ENCODE peak calls at places on chromosome 16, in nine cellular contexts. U, V, T, X, B, I, R, M and C are unnamed samples.

GRCh38 chr16:71623597-71623996 is 2.4 kb upstream of the MARVELD3 start:
- DNase-seq in U (no peak), V (no peak), T (no peak), X (no peak), B (no peak), I (no peak), R (no peak), M (peak), C (no peak)

GRCh38 chr16:20175358-20175757 is 101.7 kb upstream of the GPR139 start:
- DNase-seq in U (no peak), V (no peak), T (peak), X (no peak), B (no peak), I (no peak), R (no peak), M (no peak), C (no peak)

GRCh38 chr16:85190572-85190971 is 78.3 kb upstream of the CIBAR2 start:
- DNase-seq in U (no peak), V (no peak), T (no peak), X (no peak), B (no peak), I (no peak), R (no peak), M (no peak), C (no peak)

GRCh38 chr16:31335431-31335830 is 19.5 kb upstream of the ITGAX start:
- DNase-seq in U (no peak), V (no peak), T (no peak), X (no peak), B (no peak), I (no peak), R (no peak), M (no peak), C (no peak)

GRCh38 chr16:11056989-11057645 is 112.8 kb downstream of the CLEC16A start:
- DNase-seq in U (no peak), V (no peak), T (no peak), X (no peak), B (no peak), I (no peak), R (no peak), M (no peak), C (no peak)

GRCh38 chr16:49600976-49601375 is 227.4 kb downstream of the C16orf78 start:
- DNase-seq in U (no peak), V (no peak), T (no peak), X (no peak), B (no peak), I (no peak), R (no peak), M (no peak), C (no peak)

GRCh38 chr16:89981414-89981813 is 32.9 kb downstream of the DEF8 start:
- DNase-seq in U (no peak), V (no peak), T (no peak), X (no peak), B (no peak), I (no peak), R (no peak), M (peak), C (no peak)

GRCh38 chr16:47446431-47446830 is 14.4 kb downstream of the ITFG1 start:
- DNase-seq in U (no peak), V (no peak), T (no peak), X (no peak), B (no peak), I (no peak), R (no peak), M (no peak), C (no peak)

GRCh38 chr16:4970010-4970409 is 11.9 kb downstream of the SEC14L5 start:
- DNase-seq in U (no peak), V (no peak), T (no peak), X (no peak), B (no peak), I (no peak), R (no peak), M (no peak), C (no peak)

GRCh38 chr16:23903001-23903414 is 67.2 kb downstream of the PRKCB start:
- DNase-seq in U (no peak), V (no peak), T (no peak), X (no peak), B (no peak), I (no peak), R (no peak), M (no peak), C (no peak)

GRCh38 chr16:85680352-85680944 is 8.3 kb downstream of the GINS2 start:
- DNase-seq in U (no peak), V (no peak), T (no peak), X (no peak), B (no peak), I (no peak), R (no peak), M (no peak), C (no peak)

GRCh38 chr16:26645629-26646028 is 421.1 kb upstream of the C16orf82 start:
- DNase-seq in U (peak), V (no peak), T (no peak), X (no peak), B (no peak), I (peak), R (no peak), M (no peak), C (no peak)

GRCh38 chr16:3857189-3858013 is 23.1 kb downstream of the CREBBP start:
- DNase-seq in U (no peak), V (no peak), T (peak), X (peak), B (peak), I (no peak), R (no peak), M (no peak), C (no peak)

GRCh38 chr16:89860747-89861304 is 12.6 kb upstream of the TCF25 start:
- DNase-seq in U (peak), V (peak), T (no peak), X (no peak), B (peak), I (peak), R (peak), M (peak), C (no peak)

GRCh38 chr16:70703041-70703834 is 17.4 kb upstream of the MTSS2 start:
- DNase-seq in U (no peak), V (peak), T (no peak), X (peak), B (peak), I (peak), R (peak), M (no peak), C (no peak)

GRCh38 chr16:85395207-85395912 is 217.8 kb upstream of the GSE1 start:
- DNase-seq in U (no peak), V (peak), T (no peak), X (peak), B (peak), I (peak), R (peak), M (peak), C (peak)

GRCh38 chr16:55053071-55053415 is 122.4 kb downstream of the IRX5 start:
- DNase-seq in U (no peak), V (no peak), T (no peak), X (no peak), B (no peak), I (no peak), R (no peak), M (no peak), C (no peak)

GRCh38 chr16:65024649-65025243 is 97.1 kb downstream of the CDH11 start:
- DNase-seq in U (no peak), V (no peak), T (no peak), X (no peak), B (peak), I (no peak), R (no peak), M (no peak), C (no peak)

GRCh38 chr16:11342021-11342855 is 3.0 kb upstream of the RMI2 start:
- DNase-seq in U (no peak), V (no peak), T (no peak), X (peak), B (no peak), I (no peak), R (no peak), M (no peak), C (no peak)

GRCh38 chr16:81837312-81837748 is 58.2 kb downstream of the PLCG2 start:
- DNase-seq in U (no peak), V (no peak), T (no peak), X (no peak), B (no peak), I (no peak), R (no peak), M (no peak), C (no peak)